ENCODE peak calls at places on chromosomes 3 and 15, in five cellular contexts. H, R, Y, V and A are unnamed samples.

GRCh38 chr3:195254454-195255175 is 16.3 kb downstream of the XXYLT1 start:
- DNase-seq in H (no peak), R (no peak), Y (no peak), V (no peak), A (no peak)

GRCh38 chr3:43338295-43338694 is 52.0 kb downstream of the SNRK start:
- DNase-seq in H (peak; percentile 22), R (no peak), Y (no peak), V (peak; percentile 32), A (no peak)

GRCh38 chr15:45710657-45711056 is 75.8 kb downstream of the SQOR start:
- DNase-seq in H (no peak), R (no peak), Y (no peak), V (no peak), A (no peak)

GRCh38 chr15:89128320-89129122 is 40.3 kb downstream of the ABHD2 start:
- DNase-seq in H (no peak), R (no peak), Y (no peak), V (no peak), A (no peak)

GRCh38 chr3:142929109-142929508 is 34.4 kb downstream of the PAQR9 start:
- DNase-seq in H (peak; percentile 77), R (no peak), Y (no peak), V (peak; percentile 59), A (no peak)

GRCh38 chr3:53140575-53141467 is 10.6 kb upstream of the RFT1 start:
- DNase-seq in H (peak; percentile 32), R (no peak), Y (no peak), V (peak; percentile 68), A (no peak)

GRCh38 chr3:9080165-9080564 is 116.9 kb upstream of the RAD18 start:
- DNase-seq in H (no peak), R (no peak), Y (no peak), V (no peak), A (no peak)

GRCh38 chr3:115021061-115021460 is 126.0 kb downstream of the ZBTB20 start:
- DNase-seq in H (no peak), R (no peak), Y (no peak), V (no peak), A (no peak)

GRCh38 chr15:25960273-25960672 is 97.1 kb upstream of the ATP10A start:
- DNase-seq in H (no peak), R (no peak), Y (no peak), V (no peak), A (no peak)